ENCODE peak calls at places on chromosomes 13 and 19, in seven cellular contexts. F is mesenchymal stem cell, R is neuronal stem cell, M is H1, C is IMR-90, B is mesendoderm, X is H9. W is an unnamed sample.

GRCh38 chr19:32662186-32662585 is 12.8 kb downstream of the ANKRD27 start:
- DNase-seq in B (no peak), X (no peak), F (peak; percentile 21), R (no peak), M (no peak), C (peak; percentile 58), W (no peak)

GRCh38 chr13:38850868-38851626 is 139.6 kb downstream of the STOML3 start:
- DNase-seq in B (no peak), C (no peak), M (no peak), F (no peak), R (no peak), X (no peak), W (no peak)

GRCh38 chr13:98484289-98485219 is 92.4 kb downstream of the STK24 start:
- DNase-seq in B (peak; percentile 95), X (peak; percentile 91), M (no peak), F (peak; percentile 99), C (peak; percentile 95), R (peak; percentile 61), W (peak; percentile 99)

GRCh38 chr13:83325454-83325853 is 556.8 kb downstream of the SLITRK1 start:
- DNase-seq in F (no peak), M (no peak), C (peak; percentile 86), R (no peak), B (peak; percentile 25), X (no peak), W (no peak)

GRCh38 chr19:18232540-18233223 is 6.4 kb upstream of the PDE4C start:
- DNase-seq in R (peak; percentile 82), M (no peak), C (no peak), F (peak; percentile 47), X (peak; percentile 88), B (peak; percentile 94), W (peak; percentile 55)

GRCh38 chr19:40412866-40413265 is 312 bp downstream of the PRX start:
- DNase-seq in B (no peak), X (no peak), C (no peak), R (no peak), M (no peak), F (no peak), W (no peak)

GRCh38 chr19:33950141-33950805 is 153.6 kb downstream of the KCTD15 start:
- DNase-seq in X (no peak), C (no peak), M (no peak), R (no peak), B (no peak), F (no peak), W (no peak)

GRCh38 chr19:11418518-11419506 is at the start of gene RGL3:
- DNase-seq in R (no peak), F (no peak), C (no peak), M (no peak), B (peak; percentile 75), X (peak; percentile 96), W (peak; percentile 46)

GRCh38 chr19:56671613-56671994 is at the start of gene ZNF835:
- DNase-seq in X (no peak), C (no peak), F (no peak), B (peak; percentile 95), R (peak; percentile 86), M (peak; percentile 83), W (peak; percentile 95)

GRCh38 chr19:31274964-31275319 is 74.3 kb downstream of the TSHZ3 start:
- DNase-seq in B (no peak), F (no peak), X (no peak), C (no peak), R (no peak), M (no peak), W (no peak)

GRCh38 chr19:55094456-55095259 is 19.0 kb downstream of the EPS8L1 start:
- DNase-seq in M (no peak), R (no peak), C (no peak), X (peak; percentile 84), B (peak; percentile 87), F (no peak), W (no peak)

GRCh38 chr19:47005873-47006272 is 13.8 kb upstream of the NPAS1 start:
- DNase-seq in M (no peak), R (no peak), X (peak; percentile 50), F (no peak), B (peak; percentile 47), C (no peak), W (no peak)

GRCh38 chr19:16113727-16114126 is 2.0 kb downstream of the RAB8A start:
- DNase-seq in X (no peak), C (no peak), M (no peak), R (no peak), B (peak; percentile 69), F (no peak), W (no peak)

GRCh38 chr19:19061491-19061890 is 2.3 kb upstream of the SLC25A42 start:
- DNase-seq in R (no peak), M (no peak), B (no peak), X (no peak), F (no peak), C (no peak), W (no peak)

GRCh38 chr13:48532146-48532472 is 771 bp downstream of the RCBTB2 start:
- DNase-seq in X (no peak), B (no peak), F (no peak), M (no peak), R (no peak), C (peak; percentile 52), W (no peak)

GRCh38 chr19:54172764-54173699 is at the start of gene TMC4:
- DNase-seq in C (no peak), F (peak; percentile 48), X (peak; percentile 96), M (no peak), B (peak; percentile 92), R (no peak), W (peak; percentile 94)

GRCh38 chr13:28336193-28336657 is 158.7 kb downstream of the FLT1 start:
- DNase-seq in R (no peak), F (no peak), M (no peak), B (peak; percentile 48), C (no peak), X (no peak), W (no peak)
- H2BK120ac ChIP-seq in R (no peak overlapping the region), F (no peak overlapping the region), M (no peak overlapping the region), B (no peak overlapping the region), C (no peak overlapping the region), X (no peak overlapping the region), W (no peak overlapping the region)

DNA sequence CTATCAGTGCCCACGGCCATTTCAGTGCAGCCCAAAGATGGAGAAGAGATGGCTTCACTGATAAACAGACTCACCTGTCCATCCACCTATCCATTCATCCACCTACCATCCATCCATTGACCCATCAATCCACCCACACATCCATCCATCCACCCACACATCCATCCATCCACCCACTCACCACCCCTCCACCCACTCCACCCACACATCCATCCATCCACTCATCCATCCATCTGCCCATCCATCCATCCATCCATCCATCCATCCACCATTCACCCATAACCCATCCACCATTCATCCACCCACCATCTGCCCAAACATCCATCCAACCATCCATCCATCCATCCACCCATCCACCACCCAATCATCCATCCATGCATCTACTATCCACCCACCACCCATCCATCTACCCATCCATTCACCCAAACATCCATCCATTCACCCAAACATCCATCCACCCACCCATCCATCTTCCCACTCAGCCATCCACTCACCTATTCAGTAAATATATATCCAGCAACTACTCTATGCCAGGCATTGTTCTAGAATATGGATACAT is 31.6 kb upstream of the ZNRF4 start:
- DNase-seq in B (no peak), R (no peak), F (no peak), C (no peak), X (no peak), M (no peak), W (no peak)
- H3K18ac ChIP-seq in B (no peak overlapping the region), R (no peak overlapping the region), F (no peak overlapping the region), C (no peak overlapping the region), X (no peak overlapping the region), M (no peak overlapping the region), W (no peak overlapping the region)

GRCh38 chr13:33512880-33513554 is 227.5 kb upstream of the STARD13 start:
- DNase-seq in X (no peak), R (no peak), C (peak; percentile 62), M (no peak), F (peak; percentile 98), B (no peak), W (no peak)
- H3K27ac ChIP-seq in X (no peak overlapping the region), R (no peak overlapping the region), C (no peak overlapping the region), M (no peak overlapping the region), F (no peak overlapping the region), B (no peak overlapping the region), W (no peak overlapping the region)

DNA sequence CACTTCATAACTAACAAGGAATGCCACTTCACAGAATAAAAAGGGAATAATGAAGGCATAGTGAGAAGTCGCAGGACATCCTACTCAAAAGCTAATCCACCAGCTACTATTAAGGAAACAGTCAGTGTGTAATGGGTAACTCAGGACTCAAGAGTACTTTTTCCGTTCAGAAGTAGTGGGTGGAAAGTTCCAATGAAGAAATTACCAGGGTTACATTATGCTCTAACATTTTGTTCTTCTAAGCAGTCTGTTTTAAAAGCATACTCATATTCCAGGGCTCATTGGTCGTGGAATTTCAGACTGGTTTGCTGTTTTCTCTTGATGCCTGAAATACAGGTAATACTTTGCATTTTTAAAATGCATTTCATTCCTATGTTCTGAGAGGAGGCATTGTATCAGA is 222.4 kb upstream of the IRS2 start:
- DNase-seq in F (no peak), X (no peak), R (no peak), M (no peak), C (no peak), B (no peak), W (peak; percentile 41)
- H2BK120ac ChIP-seq in F (no peak overlapping the region), X (no peak overlapping the region), R (no peak overlapping the region), M (no peak overlapping the region), C (peak overlapping the region; percentile 44), B (no peak overlapping the region), W (no peak overlapping the region)

GRCh38 chr13:34001357-34001756 is 183.4 kb downstream of the RFC3 start:
- DNase-seq in F (no peak), B (no peak), X (no peak), C (no peak), R (no peak), M (no peak), W (no peak)
- H3K18ac ChIP-seq in F (no peak overlapping the region), B (no peak overlapping the region), X (no peak overlapping the region), C (no peak overlapping the region), R (no peak overlapping the region), M (no peak overlapping the region), W (no peak overlapping the region)

GRCh38 chr13:113208424-113209335 is at the start of gene PCID2:
- DNase-seq in M (peak; percentile 66), B (peak; percentile 97), F (peak; percentile 90), C (peak; percentile 84), X (peak; percentile 89), R (peak; percentile 94), W (peak; percentile 86)
- H3K27ac ChIP-seq in M (peak within 1 kb of the TSS; percentile 97), B (peak within 1 kb of the TSS; percentile 98), F (peak within 1 kb of the TSS; percentile 95), C (peak within 1 kb of the TSS; percentile 99), X (peak within 1 kb of the TSS; percentile 24), R (peak within 1 kb of the TSS; percentile 98), W (peak within 1 kb of the TSS; percentile 98)

DNA sequence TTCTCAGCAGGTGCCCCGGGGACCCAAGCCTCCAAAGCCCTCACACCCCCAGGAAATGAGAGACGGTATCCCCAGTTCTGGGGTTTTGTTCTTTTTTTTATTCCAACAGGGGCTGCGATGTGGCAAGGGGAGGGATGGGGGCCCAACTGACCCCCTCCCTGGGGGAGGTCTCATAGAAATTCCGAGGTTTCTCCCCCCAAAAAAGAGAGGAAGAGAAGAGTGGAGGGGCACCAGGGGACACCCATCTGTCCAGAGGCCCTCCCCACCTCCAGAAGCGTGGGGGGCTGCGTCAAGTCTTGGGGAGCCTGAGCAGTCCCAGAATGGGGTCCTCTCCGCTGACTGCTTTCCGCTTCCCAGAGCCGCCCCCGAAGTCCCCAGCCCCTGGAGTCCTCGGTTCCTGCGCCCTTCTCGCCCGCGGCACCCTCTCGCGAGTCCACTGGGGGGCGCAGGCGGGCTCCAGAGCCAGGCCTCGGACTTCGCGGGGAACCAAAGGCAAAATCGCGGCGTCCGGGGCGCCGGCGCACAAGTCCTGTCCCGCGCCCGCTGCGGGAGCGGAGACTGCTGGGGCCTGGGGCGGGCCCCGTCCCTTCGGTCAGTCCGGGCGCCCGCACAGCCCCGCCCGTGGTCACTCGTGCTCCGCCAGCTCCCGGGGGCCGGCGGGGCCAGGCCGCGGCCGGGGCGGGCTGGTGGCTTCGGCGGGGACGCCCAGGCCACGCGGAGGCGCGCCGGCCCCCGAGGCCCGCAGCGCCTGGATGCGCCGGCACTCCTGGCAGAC is 4.4 kb upstream of the ATP1A3 start:
- DNase-seq in X (peak; percentile 75), C (peak; percentile 39), M (no peak), F (peak; percentile 29), R (peak; percentile 66), B (peak; percentile 59), W (peak; percentile 13)
- H2BK120ac ChIP-seq in X (no peak overlapping the region), C (no peak overlapping the region), M (no peak overlapping the region), F (no peak overlapping the region), R (no peak overlapping the region), B (no peak overlapping the region), W (no peak overlapping the region)

W was measured in trophoblast cell.